ENCODE peak calls at places on chromosomes 13 and 19, in nine cellular contexts. S, I, F, U, Q, M, D, Z and V are unnamed samples.

GRCh38 chr19:41886761-41887710 is 4.1 kb downstream of the ARHGEF1 start:
- DNase-seq in S (peak; percentile 47), I (peak; percentile 64), F (no peak), U (no peak), Q (no peak), M (no peak), D (no peak), Z (no peak), V (no peak)

GRCh38 chr13:96824110-96824509 is 170.2 kb downstream of the OXGR1 start:
- DNase-seq in S (no peak), I (no peak), F (no peak), U (no peak), Q (no peak), M (no peak), D (no peak), Z (no peak), V (no peak)

GRCh38 chr19:29771708-29772415 is 39.9 kb upstream of the CCNE1 start:
- DNase-seq in S (no peak), I (peak; percentile 86), F (peak; percentile 78), U (peak; percentile 34), Q (no peak), M (no peak), D (peak; percentile 37), Z (peak; percentile 69), V (peak; percentile 63)

GRCh38 chr19:40585677-40586422 is 9.2 kb downstream of the SHKBP1 start:
- DNase-seq in S (no peak), I (no peak), F (no peak), U (no peak), Q (peak; percentile 72), M (no peak), D (peak; percentile 44), Z (no peak), V (no peak)

GRCh38 chr13:48009298-48009697 is 8.2 kb upstream of the SUCLA2 start:
- DNase-seq in S (no peak), I (no peak), F (no peak), U (no peak), Q (no peak), M (no peak), D (peak; percentile 51), Z (no peak), V (peak; percentile 77)

GRCh38 chr13:37375071-37375470 is 223.5 kb downstream of the POSTN start:
- DNase-seq in S (no peak), I (no peak), F (no peak), U (no peak), Q (no peak), M (no peak), D (no peak), Z (no peak), V (peak; percentile 12)

GRCh38 chr13:90974249-90974954 is 373.1 kb upstream of the MIR17HG start:
- DNase-seq in S (no peak), I (peak; percentile 68), F (no peak), U (no peak), Q (no peak), M (no peak), D (no peak), Z (no peak), V (no peak)

GRCh38 chr19:29510701-29511265 is 15.0 kb upstream of the VSTM2B start:
- DNase-seq in S (no peak), I (peak; percentile 63), F (no peak), U (no peak), Q (no peak), M (no peak), D (no peak), Z (no peak), V (no peak)

GRCh38 chr13:20525144-20525600 is 485 bp downstream of the CRYL1 start:
- DNase-seq in S (peak; percentile 18), I (peak; percentile 66), F (peak; percentile 15), U (peak; percentile 34), Q (peak; percentile 35), M (no peak), D (no peak), Z (peak; percentile 46), V (no peak)

GRCh38 chr13:37656247-37656940 is 57.8 kb upstream of the POSTN start:
- DNase-seq in S (no peak), I (no peak), F (no peak), U (no peak), Q (no peak), M (no peak), D (peak; percentile 99), Z (no peak), V (peak; percentile 92)

GRCh38 chr19:53898680-53899341 is 10.3 kb upstream of the CACNG7 start:
- DNase-seq in S (no peak), I (peak; percentile 100), F (peak; percentile 96), U (no peak), Q (no peak), M (no peak), D (no peak), Z (no peak), V (peak; percentile 53)

GRCh38 chr19:34136127-34136526 is 36.2 kb upstream of the LSM14A start:
- DNase-seq in S (no peak), I (no peak), F (no peak), U (no peak), Q (no peak), M (no peak), D (no peak), Z (no peak), V (no peak)

GRCh38 chr19:34135401-34135800 is 36.9 kb upstream of the LSM14A start:
- DNase-seq in S (no peak), I (no peak), F (no peak), U (no peak), Q (no peak), M (no peak), D (no peak), Z (no peak), V (no peak)

GRCh38 chr19:34131100-34131499 is 41.2 kb upstream of the LSM14A start:
- DNase-seq in S (no peak), I (no peak), F (no peak), U (no peak), Q (no peak), M (no peak), D (peak; percentile 8), Z (no peak), V (no peak)

GRCh38 chr19:34135033-34135370 is 37.3 kb upstream of the LSM14A start:
- DNase-seq in S (no peak), I (no peak), F (no peak), U (no peak), Q (no peak), M (no peak), D (no peak), Z (peak; percentile 17), V (no peak)

DNA sequence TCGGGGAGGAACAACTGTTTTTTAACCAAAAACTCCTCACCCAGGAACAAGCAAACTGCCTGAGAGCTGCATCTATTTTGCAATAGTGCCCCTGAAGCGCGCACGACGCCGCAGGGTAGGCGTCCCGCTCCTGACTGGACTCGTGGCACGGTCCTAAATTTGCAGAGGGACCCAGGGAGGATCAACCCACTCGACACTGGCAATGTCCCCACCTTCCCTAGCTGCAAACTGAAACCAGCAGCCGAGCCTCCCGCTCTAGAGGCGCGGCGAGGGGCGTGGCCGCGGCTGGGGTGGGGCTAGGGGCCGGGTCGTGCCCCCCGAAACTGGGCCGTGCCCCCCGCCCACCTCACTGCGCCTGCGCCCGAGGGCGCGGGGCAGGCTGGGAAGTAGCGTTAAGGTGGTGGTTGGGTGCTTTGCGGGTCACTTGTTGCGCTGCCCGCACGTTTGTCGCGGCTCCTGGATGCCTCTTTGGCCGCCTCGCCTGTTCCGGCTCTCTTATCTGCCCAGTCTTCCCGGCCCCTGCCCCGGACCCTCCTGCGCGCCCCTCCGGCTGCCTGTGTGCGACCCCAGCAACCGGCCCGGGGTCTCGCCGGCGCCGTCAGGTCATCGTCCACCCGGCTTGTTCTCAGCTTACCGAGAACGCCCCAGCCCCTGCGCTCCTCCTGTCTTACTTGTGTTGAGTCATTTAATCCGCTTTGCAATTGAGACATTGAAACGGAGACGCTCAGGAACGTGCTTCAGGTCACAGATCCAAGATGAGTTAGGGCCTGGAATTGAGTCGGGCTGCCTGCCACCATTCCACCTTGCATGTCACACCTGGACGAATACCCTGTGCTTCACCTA is 37.9 kb upstream of the LSM14A start:
- DNase-seq in S (peak; percentile 75), I (peak; percentile 90), F (peak; percentile 99), U (peak; percentile 88), Q (peak; percentile 87), M (peak; percentile 22), D (peak; percentile 47), Z (peak; percentile 89), V (peak; percentile 81)
- TF ChIP-seq CTCF in S (no peak), I (no peak), F (no peak), U (no peak), Q (no peak), M (no peak), D (no peak), Z (no peak), V (no peak)

DNA sequence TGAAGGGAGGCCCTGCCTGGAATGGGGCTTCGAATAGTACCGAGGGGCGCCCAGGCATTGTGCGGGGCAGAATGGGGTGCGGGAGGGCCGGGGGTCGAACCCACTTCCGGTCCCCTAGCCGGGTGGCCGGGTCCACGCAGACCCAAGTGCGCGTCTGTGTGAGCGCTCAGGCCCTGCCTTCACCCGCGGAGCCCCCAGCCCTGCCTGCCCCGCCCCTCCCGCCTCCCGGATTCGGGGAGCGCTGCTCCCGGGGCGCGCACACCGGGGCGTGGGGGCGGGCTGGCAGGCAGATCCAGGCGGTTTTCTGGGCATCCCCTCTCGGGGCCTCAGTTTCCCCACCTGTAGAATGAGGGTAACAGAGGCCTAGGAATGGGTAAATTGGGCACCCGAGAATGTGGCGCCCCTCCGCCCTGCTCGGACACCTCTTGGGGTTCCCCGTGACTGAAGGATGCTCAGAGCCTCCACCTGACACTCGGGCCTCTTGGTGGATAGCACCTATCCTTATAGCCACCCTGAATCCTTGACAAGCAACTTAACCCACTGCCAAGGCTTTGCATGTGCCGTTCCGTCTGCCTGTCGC is 682 bp downstream of the PIK3R2 start:
- DNase-seq in S (no peak), I (peak; percentile 31), F (peak; percentile 68), U (peak; percentile 40), Q (no peak), M (no peak), D (no peak), Z (peak; percentile 67), V (no peak)
- H3K27ac ChIP-seq in S (peak overlapping the region; percentile 75), I (peak overlapping the region; percentile 55), F (peak overlapping the region; percentile 89), U (peak overlapping the region; percentile 92), Q (peak overlapping the region; percentile 88), M (peak overlapping the region; percentile 95), D (peak overlapping the region; percentile 74), Z (peak overlapping the region; percentile 94), V (peak overlapping the region; percentile 99)

GRCh38 chr19:11451942-11452813 is 16.7 kb downstream of the PRKCSH start:
- DNase-seq in S (no peak), I (peak; percentile 59), F (peak; percentile 42), U (no peak), Q (no peak), M (no peak), D (no peak), Z (no peak), V (no peak)
- TF ChIP-seq CTCF in S (no peak), I (peak; percentile 59), F (peak; percentile 52), U (no peak), Q (no peak), M (no peak), D (peak; percentile 11), Z (no peak), V (no peak)

DNA sequence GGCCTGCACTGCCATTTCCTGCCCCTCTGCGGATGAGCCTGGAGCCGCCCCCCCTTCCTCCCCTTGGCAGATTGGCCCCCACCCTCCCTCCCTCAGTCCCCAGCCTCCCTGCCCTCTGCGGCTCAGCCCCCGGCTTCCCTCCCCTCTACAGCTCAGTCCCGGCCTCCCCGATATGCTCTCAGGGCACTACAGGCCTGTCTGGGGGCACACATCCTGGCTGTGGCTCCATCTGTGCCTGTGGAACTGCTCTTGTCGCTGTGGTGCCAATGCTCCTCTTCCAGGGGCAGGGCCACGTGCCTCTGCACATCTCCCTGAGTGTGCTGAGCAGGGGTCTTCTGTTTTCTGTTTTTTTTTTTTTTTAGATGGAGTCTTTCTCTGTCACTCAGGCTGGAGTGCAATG is 39.0 kb downstream of the ADPRHL1 start:
- DNase-seq in S (no peak), I (no peak), F (no peak), U (no peak), Q (no peak), M (no peak), D (no peak), Z (no peak), V (no peak)
- H3K27ac ChIP-seq in S (no peak overlapping the region), I (no peak overlapping the region), F (no peak overlapping the region), U (peak overlapping the region; percentile 93), Q (no peak overlapping the region), M (peak overlapping the region; percentile 99), D (no peak overlapping the region), Z (no peak overlapping the region), V (no peak overlapping the region)